ENCODE peak calls at places on chromosome 2, in six cellular contexts. L is GM12892, A is H1, E is HepG2, Q is K562, N is GM12878. C is an unnamed sample.

GRCh38 chr2:133130548-133131246 is 437.6 kb downstream of the NCKAP5 start:
- DNase-seq in L (no peak), A (no peak), E (no peak), Q (no peak), N (no peak), C (no peak)

GRCh38 chr2:58701688-58702301 is 460.7 kb upstream of the FANCL start:
- DNase-seq in L (no peak), A (no peak), E (no peak), Q (no peak), N (no peak), C (no peak)

GRCh38 chr2:105800036-105800755 is 55.5 kb downstream of the NCK2 start:
- DNase-seq in L (no peak), A (no peak), E (peak), Q (no peak), N (no peak), C (no peak)

GRCh38 chr2:215973954-215974699 is 39.2 kb downstream of the MREG start:
- DNase-seq in L (no peak), A (no peak), E (no peak), Q (no peak), N (no peak), C (no peak)

GRCh38 chr2:225124311-225124832 is 82.1 kb upstream of the DOCK10 start:
- DNase-seq in L (no peak), A (no peak), E (no peak), Q (no peak), N (no peak), C (no peak)

GRCh38 chr2:161204846-161205245 is 44.6 kb downstream of the TANK start:
- DNase-seq in L (no peak), A (no peak), E (no peak), Q (no peak), N (no peak), C (no peak)

GRCh38 chr2:30139131-30139870 is 7.5 kb upstream of the YPEL5 start:
- DNase-seq in L (no peak), A (no peak), E (no peak), Q (no peak), N (no peak), C (no peak)

GRCh38 chr2:174522553-174522952 is 35.7 kb upstream of the GPR155 start:
- DNase-seq in L (no peak), A (no peak), E (no peak), Q (no peak), N (no peak), C (no peak)

GRCh38 chr2:128438091-128438490 is 119.4 kb upstream of the HS6ST1 start:
- DNase-seq in L (no peak), A (peak), E (no peak), Q (no peak), N (no peak), C (no peak)

GRCh38 chr2:216163518-216163917 is 54.4 kb downstream of the XRCC5 start:
- DNase-seq in L (no peak), A (no peak), E (no peak), Q (no peak), N (no peak), C (no peak)

GRCh38 chr2:23684540-23685176 is 242.3 kb downstream of the ATAD2B start:
- DNase-seq in L (no peak), A (no peak), E (no peak), Q (no peak), N (no peak), C (no peak)

GRCh38 chr2:238103465-238104070 is 3.4 kb downstream of the ESPNL start:
- DNase-seq in L (no peak), A (no peak), E (no peak), Q (no peak), N (no peak), C (no peak)

GRCh38 chr2:171894612-171894947 is 536 bp upstream of the SLC25A12 start:
- DNase-seq in L (no peak), A (no peak), E (no peak), Q (no peak), N (no peak), C (no peak)

GRCh38 chr2:196601430-196602306 is 37.8 kb upstream of the CCDC150 start:
- DNase-seq in L (no peak), A (no peak), E (no peak), Q (peak), N (no peak), C (no peak)

GRCh38 chr2:30232801-30233130 is 1.4 kb downstream of the LBH start:
- DNase-seq in L (no peak), A (no peak), E (no peak), Q (no peak), N (no peak), C (no peak)

GRCh38 chr2:62895632-62896009 is 155.0 kb upstream of the OTX1 start:
- DNase-seq in L (no peak), A (no peak), E (no peak), Q (no peak), N (no peak), C (no peak)

GRCh38 chr2:237464757-237465391 is 22.2 kb upstream of the MLPH start:
- DNase-seq in L (no peak), A (no peak), E (no peak), Q (no peak), N (no peak), C (no peak)

GRCh38 chr2:217371681-217372297 is 511.9 kb upstream of the TNP1 start:
- DNase-seq in L (no peak), A (no peak), E (peak), Q (no peak), N (no peak), C (no peak)

GRCh38 chr2:53475320-53475719 is 292.3 kb upstream of the CHAC2 start:
- DNase-seq in L (no peak), A (no peak), E (no peak), Q (no peak), N (no peak), C (no peak)

GRCh38 chr2:210356944-210357343 is 42.0 kb upstream of the MYL1 start:
- DNase-seq in L (no peak), A (no peak), E (no peak), Q (no peak), N (no peak), C (no peak)

GRCh38 chr2:217555075-217555876 is 447.5 kb downstream of the TNS1 start:
- DNase-seq in L (no peak), A (no peak), E (no peak), Q (no peak), N (no peak), C (no peak)

GRCh38 chr2:138691667-138692066 is 88.5 kb downstream of the NXPH2 start:
- DNase-seq in L (no peak), A (no peak), E (no peak), Q (no peak), N (no peak), C (no peak)

DNA sequence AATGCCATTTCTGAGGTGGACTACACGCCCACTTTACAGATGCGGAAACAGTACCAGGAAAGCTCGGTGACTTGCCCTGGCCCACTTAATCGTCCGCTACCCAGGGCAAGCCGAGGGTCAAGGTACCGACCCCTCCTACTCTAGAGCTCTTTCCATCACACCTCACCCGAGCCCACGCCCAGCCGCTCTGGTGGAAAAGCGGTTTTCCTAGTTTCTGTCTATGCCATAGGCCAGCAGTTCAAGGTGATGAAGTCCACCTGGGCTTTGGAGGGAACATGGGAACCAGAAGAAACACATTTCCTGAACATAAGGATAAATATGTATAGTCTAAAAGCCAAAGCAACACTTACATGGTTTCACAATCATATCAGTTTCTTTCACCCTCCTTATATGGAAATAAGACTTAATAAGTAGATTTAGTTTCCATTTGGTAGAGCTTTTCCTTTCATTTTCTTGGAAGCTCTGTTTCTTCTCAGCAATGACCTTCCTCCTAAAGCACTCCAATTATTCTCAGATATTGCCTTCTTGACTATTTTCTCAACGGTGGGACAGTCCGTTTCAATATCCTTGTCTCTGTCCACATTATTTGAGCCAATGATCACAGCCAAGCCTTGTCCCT is 589 bp downstream of the VWA3B start:
- DNase-seq in L (no peak), A (no peak), E (no peak), Q (no peak), N (no peak), C (no peak)
- TF ChIP-seq TAF1 in L (no peak), A (no peak), E (no peak), Q (no peak), N (no peak), C (no peak)

GRCh38 chr2:156322103-156322671 is 10.3 kb downstream of the NR4A2 start:
- DNase-seq in L (no peak), A (no peak), E (no peak), Q (no peak), N (no peak), C (no peak)
- TF ChIP-seq POLR2A in L (no peak), A (no peak), E (no peak), Q (no peak), N (no peak), C (no peak)

GRCh38 chr2:20609349-20609994 is 41.4 kb downstream of the HS1BP3 start:
- DNase-seq in L (no peak), A (no peak), E (peak), Q (no peak), N (no peak), C (no peak)
- TF ChIP-seq TAF1 in L (no peak), A (no peak), E (no peak), Q (no peak), N (no peak), C (no peak)

GRCh38 chr2:14715600-14715999 is 83.1 kb downstream of the LRATD1 start:
- DNase-seq in L (no peak), A (no peak), E (no peak), Q (no peak), N (no peak), C (no peak)
- TF ChIP-seq POLR2A in L (no peak), A (no peak), E (no peak), Q (no peak), N (no peak), C (no peak)

GRCh38 chr2:96204836-96205235 is 3.8 kb downstream of the STARD7 start:
- DNase-seq in L (no peak), A (no peak), E (no peak), Q (no peak), N (no peak), C (no peak)
- TF ChIP-seq TAF1 in L (no peak), A (no peak), E (no peak), Q (no peak), N (no peak), C (no peak)

GRCh38 chr2:41878056-41878455 is 169.8 kb upstream of the PKDCC start:
- DNase-seq in L (no peak), A (no peak), E (no peak), Q (no peak), N (no peak), C (no peak)

GRCh38 chr2:41879367-41879871 is 168.4 kb upstream of the PKDCC start:
- DNase-seq in L (no peak), A (no peak), E (peak), Q (no peak), N (no peak), C (no peak)

GRCh38 chr2:41878726-41879366 is 169.0 kb upstream of the PKDCC start:
- DNase-seq in L (no peak), A (no peak), E (no peak), Q (no peak), N (no peak), C (no peak)

GRCh38 chr2:41881249-41881648 is 166.6 kb upstream of the PKDCC start:
- DNase-seq in L (no peak), A (no peak), E (no peak), Q (no peak), N (no peak), C (no peak)

GRCh38 chr2:41880561-41881243 is 167.1 kb upstream of the PKDCC start:
- DNase-seq in L (no peak), A (no peak), E (no peak), Q (no peak), N (no peak), C (no peak)
- TF ChIP-seq POLR2A in L (no peak), A (no peak), E (no peak), Q (no peak), N (no peak), C (no peak)

DNA sequence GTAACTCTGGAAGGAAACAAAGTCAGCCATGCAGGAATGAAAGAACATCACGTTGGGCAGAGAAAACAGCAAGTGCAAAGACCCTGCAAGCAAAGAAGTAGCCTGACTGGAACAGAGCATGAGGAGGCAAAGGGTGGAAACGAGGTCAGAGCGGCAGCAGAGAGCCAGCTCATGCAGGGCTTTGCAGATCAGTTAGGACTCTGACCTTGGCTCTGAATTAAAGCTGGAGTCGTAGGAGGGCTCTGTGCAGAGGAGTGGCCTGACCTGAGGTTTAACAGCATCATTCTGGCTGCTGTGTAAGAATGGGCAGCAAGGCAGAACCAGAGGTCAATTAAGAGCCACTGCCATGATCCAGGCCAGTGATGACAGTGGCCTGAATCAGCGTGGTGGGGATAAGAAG is 220.7 kb downstream of the PRKCE start:
- DNase-seq in L (no peak), A (no peak), E (no peak), Q (no peak), N (no peak), C (no peak)
- TF ChIP-seq TAF1 in L (no peak), A (no peak), E (no peak), Q (no peak), N (no peak), C (no peak)

DNA sequence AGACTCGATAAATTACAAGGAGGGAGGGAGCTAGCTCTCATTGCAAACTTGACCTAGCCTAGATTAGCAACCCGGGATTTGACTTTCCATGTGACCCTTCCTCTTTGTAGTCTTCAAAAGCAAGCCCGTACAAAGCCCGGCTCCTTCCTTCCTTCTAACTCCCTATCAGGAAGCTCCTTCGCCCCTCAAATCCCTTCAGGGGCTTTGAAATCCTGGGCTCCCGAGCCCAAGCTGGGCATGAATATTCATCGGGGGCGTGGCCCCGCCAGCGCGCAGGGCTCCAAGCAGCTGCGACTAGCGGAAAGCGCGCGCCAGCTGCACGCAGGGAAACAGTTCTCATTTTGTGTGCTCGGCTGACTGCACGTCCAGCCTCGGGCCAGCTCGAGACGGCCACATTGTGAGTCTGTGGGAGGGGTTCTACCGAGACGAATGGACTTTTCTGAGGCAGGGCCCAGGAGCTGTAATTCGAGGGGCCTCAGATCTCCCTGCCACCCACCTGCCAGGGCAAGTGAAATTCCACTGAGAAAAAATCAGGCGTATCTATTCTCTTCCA is 84.0 kb upstream of the PELI1 start:
- DNase-seq in L (peak), A (peak), E (peak), Q (peak), N (peak), C (peak)
- TF ChIP-seq POLR2A in L (peak), A (peak), E (no peak), Q (peak), N (peak), C (peak)